ENCODE peak calls at places on chromosomes 7 and 10, in five cellular contexts. O is CD4-positive, alpha-beta T cell; F is hepatocyte; Z is breast epithelium; H is adrenal gland. E is an unnamed sample. For H3K9me3, the result is how much of the 10 kb centered on the place peaks cover.

GRCh38 chr7:127870231-127870907 is 160.9 kb downstream of the LRRC4 start:
- DNase-seq in O (no peak), F (no peak), Z (no peak), H (no peak), E (no peak)

GRCh38 chr7:41162612-41163011 is 540.3 kb downstream of the INHBA start:
- DNase-seq in O (no peak), F (no peak), Z (no peak), H (no peak), E (no peak)

GRCh38 chr10:132326925-132327324 is 5.1 kb upstream of the LRRC27 start:
- DNase-seq in O (no peak), F (no peak), Z (no peak), H (no peak), E (no peak)

GRCh38 chr10:113333313-113333712 is 219.5 kb upstream of the HABP2 start:
- DNase-seq in O (no peak), F (no peak), Z (no peak), H (no peak), E (no peak)

GRCh38 chr10:94052901-94053638 is 59.3 kb downstream of the PLCE1 start:
- DNase-seq in O (no peak), F (no peak), Z (no peak), H (no peak), E (no peak)

GRCh38 chr7:25851332-25852248 is 300.4 kb upstream of the NFE2L3 start:
- DNase-seq in O (peak), F (peak), Z (peak), H (peak), E (no peak)

GRCh38 chr7:20019757-20020432 is 197.3 kb downstream of the MACC1 start:
- DNase-seq in O (no peak), F (no peak), Z (no peak), H (no peak), E (no peak)

GRCh38 chr7:156442503-156442902 is 198.1 kb upstream of the RNF32 start:
- DNase-seq in O (no peak), F (no peak), Z (no peak), H (no peak), E (no peak)

GRCh38 chr7:131945313-131945831 is 388.9 kb upstream of the PODXL start:
- DNase-seq in O (no peak), F (peak), Z (no peak), H (peak), E (no peak)

GRCh38 chr7:69256634-69257081 is 341.6 kb upstream of the AUTS2 start:
- DNase-seq in O (no peak), F (no peak), Z (peak), H (peak), E (no peak)

GRCh38 chr7:44058759-44059218 is 6.6 kb downstream of the PGAM2 start:
- DNase-seq in O (no peak), F (no peak), Z (no peak), H (peak), E (no peak)

GRCh38 chr7:111183373-111183772 is 92.4 kb downstream of the LRRN3 start:
- DNase-seq in O (no peak), F (no peak), Z (no peak), H (no peak), E (no peak)

GRCh38 chr10:25756784-25757183 is 177.2 kb upstream of the MYO3A start:
- DNase-seq in O (no peak), F (no peak), Z (no peak), H (no peak), E (no peak)

GRCh38 chr7:118476036-118476435 is 251.5 kb downstream of the ANKRD7 start:
- DNase-seq in O (no peak), F (no peak), Z (no peak), H (no peak), E (no peak)

GRCh38 chr7:17058568-17058967 is 176.8 kb upstream of the AGR3 start:
- DNase-seq in O (no peak), F (no peak), Z (no peak), H (no peak), E (no peak)

GRCh38 chr10:14004536-14004935 is 326.2 kb downstream of the FRMD4A start:
- DNase-seq in O (no peak), F (no peak), Z (no peak), H (no peak), E (no peak)

GRCh38 chr7:138752568-138753518 is 45.0 kb upstream of the TMEM213 start:
- DNase-seq in O (peak), F (no peak), Z (peak), H (peak), E (peak)

GRCh38 chr7:1056785-1057410 is 12.6 kb downstream of the GPR146 start:
- DNase-seq in O (no peak), F (no peak), Z (no peak), H (no peak), E (no peak)

GRCh38 chr7:101507791-101508252 is 121.3 kb downstream of the MYL10 start:
- DNase-seq in O (peak), F (peak), Z (no peak), H (peak), E (no peak)

GRCh38 chr10:12708921-12709320 is 292.6 kb downstream of the CCDC3 start:
- DNase-seq in O (no peak), F (no peak), Z (no peak), H (no peak), E (no peak)

GRCh38 chr10:70756710-70757360 is 28.3 kb downstream of the TBATA start:
- DNase-seq in O (no peak), F (no peak), Z (no peak), H (no peak), E (no peak)

GRCh38 chr7:50696810-50697582 is 85.7 kb downstream of the GRB10 start:
- DNase-seq in O (peak), F (no peak), Z (no peak), H (peak), E (no peak)

GRCh38 chr10:124381011-124381591 is 37.6 kb downstream of the OAT start:
- DNase-seq in O (no peak), F (no peak), Z (no peak), H (no peak), E (no peak)

GRCh38 chr10:122863796-122864592 is 15.4 kb downstream of the FAM24B start:
- DNase-seq in O (no peak), F (no peak), Z (no peak), H (no peak), E (no peak)

GRCh38 chr7:28207486-28208158 is 27.0 kb upstream of the JAZF1 start:
- DNase-seq in O (no peak), F (no peak), Z (no peak), H (no peak), E (no peak)

GRCh38 chr10:77889277-77889903 is 37.2 kb downstream of the DLG5 start:
- DNase-seq in O (no peak), F (peak), Z (peak), H (peak), E (no peak)

GRCh38 chr10:44577533-44577932 is 192.6 kb upstream of the CXCL12 start:
- DNase-seq in O (no peak), F (no peak), Z (no peak), H (no peak), E (no peak)

GRCh38 chr7:24407965-24408364 is 124.0 kb downstream of the NPY start:
- DNase-seq in O (no peak), F (no peak), Z (no peak), H (no peak), E (no peak)

GRCh38 chr10:119177708-119178370 is 773 bp downstream of the PRDX3 start:
- DNase-seq in O (peak), F (no peak), Z (no peak), H (no peak), E (no peak)

GRCh38 chr10:591646-592045 is 97.8 kb downstream of the DIP2C start:
- DNase-seq in O (no peak), F (no peak), Z (no peak), H (no peak), E (no peak)

GRCh38 chr10:7507887-7508726 is 97.3 kb upstream of the SFMBT2 start:
- DNase-seq in O (peak), F (no peak), Z (no peak), H (no peak), E (no peak)

GRCh38 chr7:84837405-84837804 is 349.5 kb downstream of the SEMA3D start:
- DNase-seq in O (no peak), F (no peak), Z (no peak), H (no peak), E (no peak)

GRCh38 chr10:118669020-118669766 is 73.7 kb upstream of the PRLHR start:
- DNase-seq in O (no peak), F (no peak), Z (no peak), H (peak), E (no peak)

GRCh38 chr7:78073470-78074382 is 275.2 kb downstream of the PHTF2 start:
- DNase-seq in O (no peak), F (peak), Z (no peak), H (no peak), E (no peak)

GRCh38 chr10:69721690-69722310 is 79.9 kb upstream of the COL13A1 start:
- DNase-seq in O (no peak), F (no peak), Z (no peak), H (no peak), E (no peak)

GRCh38 chr7:23353172-23353571 is 54.0 kb downstream of the MALSU1 start:
- DNase-seq in O (no peak), F (no peak), Z (no peak), H (no peak), E (no peak)

DNA sequence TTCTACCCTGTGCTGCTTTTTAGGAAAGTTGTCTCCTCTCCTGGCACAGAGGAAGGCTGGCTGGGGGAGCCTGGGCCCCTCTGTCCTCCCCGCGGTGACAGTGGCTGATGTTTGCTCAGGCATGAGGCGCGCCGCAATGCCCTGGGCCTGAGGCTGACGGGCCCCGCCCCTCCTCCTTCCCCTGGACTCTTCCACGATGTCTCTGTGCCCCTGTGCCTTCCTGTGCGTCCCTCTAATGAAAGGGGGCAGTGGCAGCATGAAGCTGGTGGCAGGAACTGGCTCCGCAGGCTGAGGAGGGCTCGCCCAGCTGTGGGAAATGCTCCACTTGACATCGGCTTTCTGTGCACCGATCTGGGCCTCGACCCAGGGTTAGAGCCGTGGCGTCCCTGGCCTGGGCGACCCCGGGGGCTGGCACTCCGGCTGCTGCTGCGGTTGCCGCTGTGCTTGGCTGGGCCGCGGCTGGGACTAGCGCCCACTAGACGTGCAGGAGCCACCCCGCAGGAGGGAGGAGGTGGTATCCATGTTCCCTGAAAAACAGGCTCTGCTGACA is 67.9 kb downstream of the ZNF680 start:
- DNase-seq in O (no peak), F (no peak), Z (no peak), H (peak), E (no peak)
- H3K9me3 ChIP-seq in O (half or more), F (under half), Z (under half), H (under half), E (under half)

GRCh38 chr7:56538541-56539429 is 422.6 kb upstream of the NUPR2 start:
- DNase-seq in O (no peak), F (no peak), Z (no peak), H (no peak), E (no peak)

GRCh38 chr7:56537477-56537876 is 421.3 kb upstream of the NUPR2 start:
- DNase-seq in O (no peak), F (no peak), Z (no peak), H (no peak), E (no peak)

DNA sequence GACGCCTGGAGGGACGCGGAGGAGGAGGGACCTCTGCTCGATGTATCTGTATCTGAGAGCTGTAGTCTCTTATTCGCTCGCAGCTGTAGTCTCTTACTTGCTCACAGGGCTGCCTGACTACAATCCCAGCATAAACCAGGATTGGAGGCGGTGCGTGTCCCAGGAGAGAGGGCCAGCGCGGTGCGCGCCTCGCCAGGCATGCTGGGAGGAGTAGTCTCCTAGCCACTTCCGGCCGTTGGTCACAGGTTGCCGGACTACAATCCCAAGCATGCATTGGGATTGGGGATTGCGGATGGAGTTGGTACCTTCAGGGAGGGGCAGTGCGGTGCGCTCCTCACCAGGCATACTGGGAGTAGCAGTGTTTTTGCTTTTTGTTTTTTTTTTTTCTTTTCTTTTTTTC is 421.7 kb upstream of the NUPR2 start:
- DNase-seq in O (no peak), F (no peak), Z (peak), H (no peak), E (no peak)
- H3K9me3 ChIP-seq in O (under half), F (under half), Z (under half), H (under half), E (under half)

DNA sequence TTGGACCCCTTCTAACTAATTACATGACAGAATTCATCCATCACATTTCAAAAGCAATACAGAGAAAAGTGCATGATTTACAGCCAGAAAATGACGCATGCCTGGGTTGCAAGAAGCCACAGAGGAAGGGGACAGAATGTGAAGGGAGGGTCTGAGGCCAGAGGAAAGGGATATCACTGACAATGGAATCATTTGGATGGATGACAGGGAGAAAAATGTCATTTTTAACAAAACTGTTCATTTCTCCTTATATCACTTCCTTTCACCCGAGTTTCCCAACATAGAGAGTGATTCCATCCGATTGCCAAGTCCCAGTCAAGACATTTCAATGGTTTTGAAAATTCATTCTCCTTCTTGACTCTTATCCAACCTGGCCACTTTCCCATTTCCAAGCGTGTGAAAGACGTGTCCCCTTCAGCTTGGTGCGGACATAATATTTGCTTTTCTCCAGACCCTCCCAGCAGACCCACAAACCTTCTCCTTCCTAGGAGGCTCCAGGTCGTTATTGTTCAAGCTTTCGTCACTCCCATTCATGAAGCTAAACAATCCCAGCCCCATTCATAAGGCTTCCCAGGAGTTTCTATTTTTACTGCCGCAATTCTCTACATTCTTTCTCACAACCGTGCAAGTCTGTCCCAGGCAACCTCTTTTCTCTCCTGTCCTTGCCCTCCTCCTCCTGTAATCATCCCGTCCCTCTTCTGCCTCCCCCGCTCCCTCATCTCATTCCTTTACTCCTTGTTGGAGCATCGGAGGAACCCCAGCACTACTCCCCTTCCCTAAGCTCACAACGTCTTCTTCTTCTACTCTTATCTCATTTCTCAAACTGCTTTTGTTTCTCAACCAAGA is 301.3 kb upstream of the KLF6 start:
- DNase-seq in O (no peak), F (no peak), Z (no peak), H (no peak), E (no peak)
- H3K9me3 ChIP-seq in O (under half), F (under half), Z (under half), H (under half), E (under half)

DNA sequence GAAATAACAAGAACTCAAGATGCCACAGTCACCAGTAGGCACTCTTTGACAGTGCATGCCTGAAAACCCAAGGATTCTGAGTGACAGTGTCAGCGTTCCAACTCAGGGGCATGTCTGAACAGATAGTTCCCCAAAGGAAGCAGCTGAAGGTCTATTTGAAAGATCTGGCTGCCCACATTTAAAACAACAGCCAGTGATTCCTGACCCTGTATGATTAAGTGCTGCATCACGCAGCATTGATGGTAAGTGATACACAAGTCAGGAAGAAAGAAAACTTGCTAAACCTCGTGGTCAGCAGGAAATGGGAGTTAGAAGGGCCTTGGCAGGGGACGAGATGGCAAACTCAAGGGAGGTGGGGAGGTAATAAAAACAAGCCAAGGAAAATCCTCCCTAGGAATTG is 1013.1 kb downstream of the TYW1 start:
- DNase-seq in O (no peak), F (no peak), Z (no peak), H (peak), E (no peak)
- H3K9me3 ChIP-seq in O (under half), F (under half), Z (under half), H (under half), E (under half)

GRCh38 chr10:42519079-42519478 is 119.3 kb downstream of the ZNF33B start:
- DNase-seq in O (no peak), F (no peak), Z (no peak), H (no peak), E (no peak)
- H3K9me3 ChIP-seq in O (half or more), F (half or more), Z (half or more), H (half or more), E (under half)

E was measured in T-helper 17 cell.